ENCODE peak calls at places on chromosome 18, in four cellular contexts. One of them, this sample, is unnamed.

GRCh38 chr18:79507546-79508480 is 112.1 kb downstream of the NFATC1 start:
- DNase-seq in B cell: peak
- DNase-seq in upper lobe of right lung: peak
- DNase-seq in stimulated activated CD8-positive, alpha-beta memory T cell treated with anti-CD3 and anti-CD28 coated beads, Interleukin-15, amount 100 ng/mL, for 4 hours: no peak
- DNase-seq in this sample: no peak

GRCh38 chr18:55054591-55054990 is 95.3 kb upstream of the CCDC68 start:
- DNase-seq in upper lobe of right lung: no peak
- DNase-seq in B cell: no peak
- DNase-seq in stimulated activated CD8-positive, alpha-beta memory T cell treated with anti-CD3 and anti-CD28 coated beads, Interleukin-15, amount 100 ng/mL, for 4 hours: no peak
- DNase-seq in this sample: no peak

GRCh38 chr18:59114160-59114559 is 25.5 kb upstream of the SEC11C start:
- DNase-seq in B cell: no peak
- DNase-seq in stimulated activated CD8-positive, alpha-beta memory T cell treated with anti-CD3 and anti-CD28 coated beads, Interleukin-15, amount 100 ng/mL, for 4 hours: no peak
- DNase-seq in upper lobe of right lung: no peak
- DNase-seq in this sample: no peak

GRCh38 chr18:63162271-63163014 is 157.1 kb downstream of the BCL2 start:
- DNase-seq in B cell: peak
- DNase-seq in upper lobe of right lung: peak
- DNase-seq in stimulated activated CD8-positive, alpha-beta memory T cell treated with anti-CD3 and anti-CD28 coated beads, Interleukin-15, amount 100 ng/mL, for 4 hours: no peak
- DNase-seq in this sample: no peak

GRCh38 chr18:67612281-67612680 is 95.8 kb upstream of the DSEL start:
- DNase-seq in B cell: no peak
- DNase-seq in stimulated activated CD8-positive, alpha-beta memory T cell treated with anti-CD3 and anti-CD28 coated beads, Interleukin-15, amount 100 ng/mL, for 4 hours: no peak
- DNase-seq in upper lobe of right lung: no peak
- DNase-seq in this sample: no peak

GRCh38 chr18:55239764-55240163 is 280.5 kb upstream of the CCDC68 start:
- DNase-seq in B cell: no peak
- DNase-seq in stimulated activated CD8-positive, alpha-beta memory T cell treated with anti-CD3 and anti-CD28 coated beads, Interleukin-15, amount 100 ng/mL, for 4 hours: no peak
- DNase-seq in upper lobe of right lung: no peak
- DNase-seq in this sample: no peak

GRCh38 chr18:73848656-73849055 is 299.0 kb downstream of the FBXO15 start:
- DNase-seq in B cell: no peak
- DNase-seq in upper lobe of right lung: no peak
- DNase-seq in stimulated activated CD8-positive, alpha-beta memory T cell treated with anti-CD3 and anti-CD28 coated beads, Interleukin-15, amount 100 ng/mL, for 4 hours: no peak
- DNase-seq in this sample: no peak

GRCh38 chr18:27577740-27578139 is 392.6 kb upstream of the CHST9 start:
- DNase-seq in stimulated activated CD8-positive, alpha-beta memory T cell treated with anti-CD3 and anti-CD28 coated beads, Interleukin-15, amount 100 ng/mL, for 4 hours: no peak
- DNase-seq in B cell: no peak
- DNase-seq in upper lobe of right lung: no peak
- DNase-seq in this sample: no peak

GRCh38 chr18:70288851-70289328 is at the start of gene SOCS6:
- DNase-seq in B cell: peak
- DNase-seq in upper lobe of right lung: peak
- DNase-seq in stimulated activated CD8-positive, alpha-beta memory T cell treated with anti-CD3 and anti-CD28 coated beads, Interleukin-15, amount 100 ng/mL, for 4 hours: no peak
- DNase-seq in this sample: no peak

GRCh38 chr18:48230459-48231113 is 178.6 kb downstream of the ZBTB7C start:
- DNase-seq in stimulated activated CD8-positive, alpha-beta memory T cell treated with anti-CD3 and anti-CD28 coated beads, Interleukin-15, amount 100 ng/mL, for 4 hours: no peak
- DNase-seq in upper lobe of right lung: peak
- DNase-seq in B cell: no peak
- DNase-seq in this sample: no peak

GRCh38 chr18:26791676-26792075 is 73.8 kb downstream of the AQP4 start:
- DNase-seq in stimulated activated CD8-positive, alpha-beta memory T cell treated with anti-CD3 and anti-CD28 coated beads, Interleukin-15, amount 100 ng/mL, for 4 hours: no peak
- DNase-seq in B cell: no peak
- DNase-seq in upper lobe of right lung: no peak
- DNase-seq in this sample: no peak

GRCh38 chr18:44816449-44816848 is 135.8 kb downstream of the SETBP1 start:
- DNase-seq in upper lobe of right lung: no peak
- DNase-seq in stimulated activated CD8-positive, alpha-beta memory T cell treated with anti-CD3 and anti-CD28 coated beads, Interleukin-15, amount 100 ng/mL, for 4 hours: no peak
- DNase-seq in B cell: no peak
- DNase-seq in this sample: no peak

GRCh38 chr18:3498705-3499451 is 48.9 kb downstream of the TGIF1 start:
- DNase-seq in upper lobe of right lung: peak
- DNase-seq in stimulated activated CD8-positive, alpha-beta memory T cell treated with anti-CD3 and anti-CD28 coated beads, Interleukin-15, amount 100 ng/mL, for 4 hours: no peak
- DNase-seq in B cell: peak
- DNase-seq in this sample: no peak

GRCh38 chr18:48644029-48644428 is 105.2 kb downstream of the CTIF start:
- DNase-seq in upper lobe of right lung: peak
- DNase-seq in B cell: no peak
- DNase-seq in stimulated activated CD8-positive, alpha-beta memory T cell treated with anti-CD3 and anti-CD28 coated beads, Interleukin-15, amount 100 ng/mL, for 4 hours: no peak
- DNase-seq in this sample: no peak

GRCh38 chr18:48405108-48405507 is 4.1 kb downstream of the ZBTB7C start:
- DNase-seq in stimulated activated CD8-positive, alpha-beta memory T cell treated with anti-CD3 and anti-CD28 coated beads, Interleukin-15, amount 100 ng/mL, for 4 hours: no peak
- DNase-seq in upper lobe of right lung: no peak
- DNase-seq in B cell: no peak
- DNase-seq in this sample: no peak

GRCh38 chr18:77346446-77346845 is 96.8 kb downstream of the GALR1 start:
- DNase-seq in B cell: no peak
- DNase-seq in upper lobe of right lung: no peak
- DNase-seq in stimulated activated CD8-positive, alpha-beta memory T cell treated with anti-CD3 and anti-CD28 coated beads, Interleukin-15, amount 100 ng/mL, for 4 hours: no peak
- DNase-seq in this sample: no peak

GRCh38 chr18:8706545-8706980 is 1.2 kb downstream of the MTCL1 start:
- DNase-seq in stimulated activated CD8-positive, alpha-beta memory T cell treated with anti-CD3 and anti-CD28 coated beads, Interleukin-15, amount 100 ng/mL, for 4 hours: no peak
- DNase-seq in B cell: peak
- DNase-seq in upper lobe of right lung: peak
- DNase-seq in this sample: no peak

GRCh38 chr18:2050016-2050415 is 521.3 kb downstream of the METTL4 start:
- DNase-seq in upper lobe of right lung: no peak
- DNase-seq in stimulated activated CD8-positive, alpha-beta memory T cell treated with anti-CD3 and anti-CD28 coated beads, Interleukin-15, amount 100 ng/mL, for 4 hours: no peak
- DNase-seq in B cell: no peak
- DNase-seq in this sample: no peak

GRCh38 chr18:22048932-22049615 is 120.3 kb upstream of the GATA6 start:
- DNase-seq in B cell: no peak
- DNase-seq in stimulated activated CD8-positive, alpha-beta memory T cell treated with anti-CD3 and anti-CD28 coated beads, Interleukin-15, amount 100 ng/mL, for 4 hours: no peak
- DNase-seq in upper lobe of right lung: no peak
- DNase-seq in this sample: no peak

GRCh38 chr18:77762632-77763031 is 513.0 kb downstream of the GALR1 start:
- DNase-seq in B cell: no peak
- DNase-seq in upper lobe of right lung: no peak
- DNase-seq in stimulated activated CD8-positive, alpha-beta memory T cell treated with anti-CD3 and anti-CD28 coated beads, Interleukin-15, amount 100 ng/mL, for 4 hours: no peak
- DNase-seq in this sample: no peak

GRCh38 chr18:62979900-62980299 is 264.6 kb downstream of the PHLPP1 start:
- DNase-seq in B cell: no peak
- DNase-seq in upper lobe of right lung: no peak
- DNase-seq in stimulated activated CD8-positive, alpha-beta memory T cell treated with anti-CD3 and anti-CD28 coated beads, Interleukin-15, amount 100 ng/mL, for 4 hours: no peak
- DNase-seq in this sample: no peak

GRCh38 chr18:57660961-57661360 is 39.3 kb upstream of the NARS1 start:
- DNase-seq in stimulated activated CD8-positive, alpha-beta memory T cell treated with anti-CD3 and anti-CD28 coated beads, Interleukin-15, amount 100 ng/mL, for 4 hours: no peak
- DNase-seq in B cell: no peak
- DNase-seq in upper lobe of right lung: no peak
- DNase-seq in this sample: no peak

GRCh38 chr18:72543362-72544055 is 633 bp downstream of the CBLN2 start:
- DNase-seq in upper lobe of right lung: no peak
- DNase-seq in stimulated activated CD8-positive, alpha-beta memory T cell treated with anti-CD3 and anti-CD28 coated beads, Interleukin-15, amount 100 ng/mL, for 4 hours: no peak
- DNase-seq in B cell: peak
- DNase-seq in this sample: no peak

GRCh38 chr18:79477711-79478483 is 82.2 kb downstream of the NFATC1 start:
- DNase-seq in B cell: no peak
- DNase-seq in upper lobe of right lung: no peak
- DNase-seq in stimulated activated CD8-positive, alpha-beta memory T cell treated with anti-CD3 and anti-CD28 coated beads, Interleukin-15, amount 100 ng/mL, for 4 hours: no peak
- DNase-seq in this sample: no peak

GRCh38 chr18:44900627-44901026 is 219.9 kb downstream of the SETBP1 start:
- DNase-seq in B cell: no peak
- DNase-seq in stimulated activated CD8-positive, alpha-beta memory T cell treated with anti-CD3 and anti-CD28 coated beads, Interleukin-15, amount 100 ng/mL, for 4 hours: no peak
- DNase-seq in upper lobe of right lung: no peak
- DNase-seq in this sample: no peak

GRCh38 chr18:61743775-61744531 is 148.9 kb downstream of the RNF152 start:
- DNase-seq in B cell: no peak
- DNase-seq in upper lobe of right lung: no peak
- DNase-seq in stimulated activated CD8-positive, alpha-beta memory T cell treated with anti-CD3 and anti-CD28 coated beads, Interleukin-15, amount 100 ng/mL, for 4 hours: no peak
- DNase-seq in this sample: no peak

GRCh38 chr18:56661414-56662101 is 10.4 kb downstream of the WDR7 start:
- DNase-seq in B cell: no peak
- DNase-seq in stimulated activated CD8-positive, alpha-beta memory T cell treated with anti-CD3 and anti-CD28 coated beads, Interleukin-15, amount 100 ng/mL, for 4 hours: no peak
- DNase-seq in upper lobe of right lung: no peak
- DNase-seq in this sample: no peak

GRCh38 chr18:59145055-59145454 is 5.4 kb downstream of the SEC11C start:
- DNase-seq in B cell: no peak
- DNase-seq in upper lobe of right lung: no peak
- DNase-seq in stimulated activated CD8-positive, alpha-beta memory T cell treated with anti-CD3 and anti-CD28 coated beads, Interleukin-15, amount 100 ng/mL, for 4 hours: no peak
- DNase-seq in this sample: no peak

GRCh38 chr18:24915547-24915946 is 436.4 kb downstream of the ZNF521 start:
- DNase-seq in B cell: no peak
- DNase-seq in upper lobe of right lung: no peak
- DNase-seq in stimulated activated CD8-positive, alpha-beta memory T cell treated with anti-CD3 and anti-CD28 coated beads, Interleukin-15, amount 100 ng/mL, for 4 hours: no peak
- DNase-seq in this sample: no peak

GRCh38 chr18:70454705-70455322 is 166.0 kb downstream of the SOCS6 start:
- DNase-seq in B cell: no peak
- DNase-seq in stimulated activated CD8-positive, alpha-beta memory T cell treated with anti-CD3 and anti-CD28 coated beads, Interleukin-15, amount 100 ng/mL, for 4 hours: no peak
- DNase-seq in upper lobe of right lung: no peak
- DNase-seq in this sample: no peak

GRCh38 chr18:78797499-78797898 is 182.1 kb upstream of the SALL3 start:
- DNase-seq in stimulated activated CD8-positive, alpha-beta memory T cell treated with anti-CD3 and anti-CD28 coated beads, Interleukin-15, amount 100 ng/mL, for 4 hours: no peak
- DNase-seq in upper lobe of right lung: no peak
- DNase-seq in B cell: no peak
- DNase-seq in this sample: no peak

GRCh38 chr18:79685281-79685680 is 5.7 kb downstream of the CTDP1 start:
- DNase-seq in stimulated activated CD8-positive, alpha-beta memory T cell treated with anti-CD3 and anti-CD28 coated beads, Interleukin-15, amount 100 ng/mL, for 4 hours: no peak
- DNase-seq in B cell: no peak
- DNase-seq in upper lobe of right lung: no peak
- DNase-seq in this sample: no peak

This sample was measured in activated T-helper 1 cell treated with anti-CD3 and anti-CD28 coated beads, Interleukin-2, amount 50 U/mL, for 16 hours.